ENCODE peak calls at places on chromosome 12, in five cellular contexts. One of them, this sample, is unnamed.

GRCh38 chr12:106308611-106309010 is 6.1 kb downstream of the TCP11L2 start:
- DNase-seq in tibial artery: no peak
- DNase-seq in CD8-positive, alpha-beta T cell: no peak
- DNase-seq in left ventricle myocardium inferior: no peak
- DNase-seq in endothelial cell of umbilical vein: no peak
- DNase-seq in this sample: no peak

GRCh38 chr12:4011597-4011996 is 138.4 kb upstream of the PARP11 start:
- DNase-seq in tibial artery: no peak
- DNase-seq in CD8-positive, alpha-beta T cell: no peak
- DNase-seq in left ventricle myocardium inferior: no peak
- DNase-seq in endothelial cell of umbilical vein: no peak
- DNase-seq in this sample: no peak

GRCh38 chr12:4355843-4356327 is 23.6 kb downstream of the FGF23 start:
- DNase-seq in tibial artery: no peak
- DNase-seq in CD8-positive, alpha-beta T cell: peak; percentile 40
- DNase-seq in left ventricle myocardium inferior: no peak
- DNase-seq in endothelial cell of umbilical vein: peak; percentile 19
- DNase-seq in this sample: no peak

GRCh38 chr12:75706786-75707605 is 195.6 kb upstream of the KRR1 start:
- DNase-seq in tibial artery: no peak
- DNase-seq in CD8-positive, alpha-beta T cell: no peak
- DNase-seq in left ventricle myocardium inferior: no peak
- DNase-seq in endothelial cell of umbilical vein: peak; percentile 87
- DNase-seq in this sample: no peak

GRCh38 chr12:101813117-101813516 is 17.6 kb downstream of the GNPTAB start:
- DNase-seq in tibial artery: no peak
- DNase-seq in CD8-positive, alpha-beta T cell: no peak
- DNase-seq in left ventricle myocardium inferior: no peak
- DNase-seq in endothelial cell of umbilical vein: no peak
- DNase-seq in this sample: no peak

GRCh38 chr12:115820661-115821060 is 456.8 kb downstream of the MED13L start:
- DNase-seq in tibial artery: no peak
- DNase-seq in CD8-positive, alpha-beta T cell: no peak
- DNase-seq in left ventricle myocardium inferior: no peak
- DNase-seq in endothelial cell of umbilical vein: no peak
- DNase-seq in this sample: no peak

GRCh38 chr12:5586201-5586600 is 154.3 kb downstream of the NTF3 start:
- DNase-seq in tibial artery: no peak
- DNase-seq in CD8-positive, alpha-beta T cell: no peak
- DNase-seq in left ventricle myocardium inferior: no peak
- DNase-seq in endothelial cell of umbilical vein: peak; percentile 92
- DNase-seq in this sample: no peak

GRCh38 chr12:52344111-52344510 is 22.9 kb upstream of the KRT83 start:
- DNase-seq in tibial artery: no peak
- DNase-seq in CD8-positive, alpha-beta T cell: no peak
- DNase-seq in left ventricle myocardium inferior: no peak
- DNase-seq in endothelial cell of umbilical vein: no peak
- DNase-seq in this sample: no peak

GRCh38 chr12:64525461-64526160 is 73.7 kb downstream of the TBK1 start:
- DNase-seq in tibial artery: no peak
- DNase-seq in CD8-positive, alpha-beta T cell: no peak
- DNase-seq in left ventricle myocardium inferior: no peak
- DNase-seq in endothelial cell of umbilical vein: no peak
- DNase-seq in this sample: no peak

GRCh38 chr12:14284189-14284722 is 81.2 kb upstream of the ATF7IP start:
- DNase-seq in tibial artery: no peak
- DNase-seq in CD8-positive, alpha-beta T cell: no peak
- DNase-seq in left ventricle myocardium inferior: peak; percentile 34
- DNase-seq in endothelial cell of umbilical vein: no peak
- DNase-seq in this sample: no peak

GRCh38 chr12:53623526-53623925 is 2.7 kb downstream of the ATF7 start:
- DNase-seq in tibial artery: peak; percentile 33
- DNase-seq in CD8-positive, alpha-beta T cell: no peak
- DNase-seq in left ventricle myocardium inferior: no peak
- DNase-seq in endothelial cell of umbilical vein: peak; percentile 82
- DNase-seq in this sample: no peak

GRCh38 chr12:114406326-114407033 is 536 bp upstream of the TBX5 start:
- DNase-seq in tibial artery: no peak
- DNase-seq in CD8-positive, alpha-beta T cell: no peak
- DNase-seq in left ventricle myocardium inferior: no peak
- DNase-seq in endothelial cell of umbilical vein: no peak
- DNase-seq in this sample: no peak

GRCh38 chr12:57765003-57765697 is 1.7 kb downstream of the CYP27B1 start:
- DNase-seq in tibial artery: no peak
- DNase-seq in CD8-positive, alpha-beta T cell: peak; percentile 62
- DNase-seq in left ventricle myocardium inferior: peak; percentile 34
- DNase-seq in endothelial cell of umbilical vein: peak; percentile 44
- DNase-seq in this sample: no peak

GRCh38 chr12:54759751-54760150 is 94.6 kb upstream of the MUCL1 start:
- DNase-seq in tibial artery: no peak
- DNase-seq in CD8-positive, alpha-beta T cell: no peak
- DNase-seq in left ventricle myocardium inferior: no peak
- DNase-seq in endothelial cell of umbilical vein: no peak
- DNase-seq in this sample: no peak

GRCh38 chr12:10708862-10709261 is 14.3 kb downstream of the YBX3 start:
- DNase-seq in tibial artery: no peak
- DNase-seq in CD8-positive, alpha-beta T cell: no peak
- DNase-seq in left ventricle myocardium inferior: no peak
- DNase-seq in endothelial cell of umbilical vein: no peak
- DNase-seq in this sample: no peak

GRCh38 chr12:57276935-57277563 is 26.1 kb upstream of the STAC3 start:
- DNase-seq in tibial artery: no peak
- DNase-seq in CD8-positive, alpha-beta T cell: no peak
- DNase-seq in left ventricle myocardium inferior: no peak
- DNase-seq in endothelial cell of umbilical vein: peak; percentile 49
- DNase-seq in this sample: no peak

GRCh38 chr12:47903927-47904646 is 707 bp downstream of the VDR start:
- DNase-seq in tibial artery: peak; percentile 80
- DNase-seq in CD8-positive, alpha-beta T cell: peak; percentile 66
- DNase-seq in left ventricle myocardium inferior: peak; percentile 32
- DNase-seq in endothelial cell of umbilical vein: peak; percentile 63
- DNase-seq in this sample: peak; percentile 28

GRCh38 chr12:130162267-130162666 is at the start of gene FZD10:
- DNase-seq in tibial artery: peak; percentile 49
- DNase-seq in CD8-positive, alpha-beta T cell: no peak
- DNase-seq in left ventricle myocardium inferior: peak; percentile 47
- DNase-seq in endothelial cell of umbilical vein: no peak
- DNase-seq in this sample: no peak

DNA sequence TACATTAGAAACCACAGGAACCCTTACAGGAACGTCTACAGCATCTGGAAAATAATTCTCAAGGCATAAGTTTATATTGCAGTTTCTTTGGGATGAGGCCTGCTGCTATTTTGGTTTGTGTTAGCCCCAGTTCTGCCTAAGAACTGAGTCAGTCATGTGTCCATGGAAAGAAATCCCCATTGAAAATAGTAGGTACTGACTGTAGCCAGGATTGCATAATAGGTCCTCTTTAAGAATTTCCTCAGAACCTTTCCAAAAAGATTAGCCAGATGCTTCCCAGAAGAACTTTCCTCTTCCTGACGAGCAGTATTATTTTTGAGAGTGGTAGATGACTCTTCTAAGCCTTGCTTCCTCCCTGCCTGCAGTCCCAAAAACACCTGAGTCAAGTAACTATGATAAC is 52.6 kb downstream of the RASSF8 start:
- DNase-seq in tibial artery: no peak
- DNase-seq in CD8-positive, alpha-beta T cell: no peak
- DNase-seq in left ventricle myocardium inferior: no peak
- DNase-seq in endothelial cell of umbilical vein: no peak
- DNase-seq in this sample: no peak
- H3K27ac ChIP-seq in tibial artery: peak overlapping the region; percentile 66
- H3K27ac ChIP-seq in CD8-positive, alpha-beta T cell: no peak overlapping the region
- H3K27ac ChIP-seq in left ventricle myocardium inferior: peak overlapping the region; percentile 75
- H3K27ac ChIP-seq in endothelial cell of umbilical vein: peak overlapping the region; percentile 45
- H3K27ac ChIP-seq in this sample: peak overlapping the region; percentile 73

GRCh38 chr12:12995088-12995487 is 5.0 kb downstream of the HEBP1 start:
- DNase-seq in tibial artery: no peak
- DNase-seq in CD8-positive, alpha-beta T cell: no peak
- DNase-seq in left ventricle myocardium inferior: no peak
- DNase-seq in endothelial cell of umbilical vein: no peak
- DNase-seq in this sample: no peak
- H3K4me1 ChIP-seq in tibial artery: peaks cover 17% of the 10 kb centered on the region
- H3K4me1 ChIP-seq in CD8-positive, alpha-beta T cell: peaks cover 14% of the 10 kb centered on the region
- H3K4me1 ChIP-seq in left ventricle myocardium inferior: peaks cover 70% of the 10 kb centered on the region
- H3K4me1 ChIP-seq in endothelial cell of umbilical vein: peaks cover 13% of the 10 kb centered on the region
- H3K4me1 ChIP-seq in this sample: peaks cover 24% of the 10 kb centered on the region

GRCh38 chr12:49476091-49476490 is 62.7 kb upstream of the KCNH3 start:
- DNase-seq in tibial artery: no peak
- DNase-seq in CD8-positive, alpha-beta T cell: no peak
- DNase-seq in left ventricle myocardium inferior: no peak
- DNase-seq in endothelial cell of umbilical vein: no peak
- DNase-seq in this sample: no peak

GRCh38 chr12:49470986-49471385 is 67.8 kb upstream of the KCNH3 start:
- DNase-seq in tibial artery: no peak
- DNase-seq in CD8-positive, alpha-beta T cell: no peak
- DNase-seq in left ventricle myocardium inferior: no peak
- DNase-seq in endothelial cell of umbilical vein: no peak
- DNase-seq in this sample: no peak

GRCh38 chr12:49471557-49471956 is 67.3 kb upstream of the KCNH3 start:
- DNase-seq in tibial artery: no peak
- DNase-seq in CD8-positive, alpha-beta T cell: no peak
- DNase-seq in left ventricle myocardium inferior: no peak
- DNase-seq in endothelial cell of umbilical vein: no peak
- DNase-seq in this sample: no peak
- H3K27ac ChIP-seq in tibial artery: no peak overlapping the region
- H3K27ac ChIP-seq in CD8-positive, alpha-beta T cell: no peak overlapping the region
- H3K27ac ChIP-seq in left ventricle myocardium inferior: no peak overlapping the region
- H3K27ac ChIP-seq in endothelial cell of umbilical vein: no peak overlapping the region
- H3K27ac ChIP-seq in this sample: no peak overlapping the region

GRCh38 chr12:31355747-31356107 is 29.8 kb upstream of the SINHCAF start:
- DNase-seq in tibial artery: no peak
- DNase-seq in CD8-positive, alpha-beta T cell: no peak
- DNase-seq in left ventricle myocardium inferior: no peak
- DNase-seq in endothelial cell of umbilical vein: no peak
- DNase-seq in this sample: no peak
- H3K4me1 ChIP-seq in tibial artery: no peaks in the 10 kb centered on the region
- H3K4me1 ChIP-seq in CD8-positive, alpha-beta T cell: no peaks in the 10 kb centered on the region
- H3K4me1 ChIP-seq in left ventricle myocardium inferior: no peaks in the 10 kb centered on the region
- H3K4me1 ChIP-seq in endothelial cell of umbilical vein: no peaks in the 10 kb centered on the region
- H3K4me1 ChIP-seq in this sample: no peaks in the 10 kb centered on the region

GRCh38 chr12:19278407-19278806 is 148.9 kb downstream of the PLEKHA5 start:
- DNase-seq in tibial artery: no peak
- DNase-seq in CD8-positive, alpha-beta T cell: no peak
- DNase-seq in left ventricle myocardium inferior: no peak
- DNase-seq in endothelial cell of umbilical vein: no peak
- DNase-seq in this sample: no peak

GRCh38 chr12:19277707-19278106 is 148.2 kb downstream of the PLEKHA5 start:
- DNase-seq in tibial artery: no peak
- DNase-seq in CD8-positive, alpha-beta T cell: no peak
- DNase-seq in left ventricle myocardium inferior: no peak
- DNase-seq in endothelial cell of umbilical vein: no peak
- DNase-seq in this sample: no peak

GRCh38 chr12:19276767-19277166 is 147.2 kb downstream of the PLEKHA5 start:
- DNase-seq in tibial artery: no peak
- DNase-seq in CD8-positive, alpha-beta T cell: no peak
- DNase-seq in left ventricle myocardium inferior: no peak
- DNase-seq in endothelial cell of umbilical vein: no peak
- DNase-seq in this sample: no peak

DNA sequence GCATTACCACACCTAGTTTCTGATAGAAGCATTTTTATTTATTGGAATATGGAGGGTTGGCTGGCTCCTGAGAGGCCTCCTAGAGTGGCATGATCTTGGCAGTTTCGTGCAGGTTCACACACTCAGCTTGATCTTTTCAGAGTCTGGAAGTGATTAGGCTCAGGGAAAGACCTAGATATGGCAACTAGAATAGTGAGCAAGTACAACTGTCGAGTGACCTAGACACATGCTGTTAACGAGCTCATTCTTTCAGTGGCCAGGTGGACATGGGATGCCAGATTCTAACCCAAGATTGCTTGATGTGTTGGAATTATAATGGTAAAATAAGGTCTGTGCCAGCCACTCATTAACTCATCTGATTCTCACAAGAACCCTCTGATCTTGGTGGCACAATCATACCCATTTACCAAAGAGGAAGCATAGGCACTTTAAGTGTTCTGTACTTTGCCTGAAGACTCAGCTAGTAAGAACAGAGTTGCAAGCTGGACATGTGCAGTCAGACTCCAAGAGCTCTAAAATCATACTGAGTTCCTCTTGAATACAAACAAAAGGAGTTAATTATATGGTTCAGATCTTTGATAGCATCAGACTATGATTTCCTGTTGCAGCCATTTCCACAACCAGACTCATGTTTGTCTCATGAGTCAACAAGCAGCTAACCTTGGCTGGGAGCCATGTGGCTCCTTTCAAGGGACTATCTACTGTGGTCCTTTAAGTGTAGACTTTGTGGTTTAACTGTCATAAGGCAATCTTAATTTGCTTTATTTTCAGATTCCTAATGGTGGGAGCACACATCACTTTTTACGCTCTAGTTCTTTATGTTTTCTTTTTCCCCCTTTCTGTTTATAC is 144.2 kb downstream of the PLEKHA5 start:
- DNase-seq in tibial artery: peak; percentile 74
- DNase-seq in CD8-positive, alpha-beta T cell: peak; percentile 78
- DNase-seq in left ventricle myocardium inferior: peak; percentile 67
- DNase-seq in endothelial cell of umbilical vein: peak; percentile 96
- DNase-seq in this sample: peak; percentile 17
- H3K27ac ChIP-seq in tibial artery: no peak overlapping the region
- H3K27ac ChIP-seq in CD8-positive, alpha-beta T cell: no peak overlapping the region
- H3K27ac ChIP-seq in left ventricle myocardium inferior: peak overlapping the region; percentile 30
- H3K27ac ChIP-seq in endothelial cell of umbilical vein: peak overlapping the region; percentile 71
- H3K27ac ChIP-seq in this sample: no peak overlapping the region

GRCh38 chr12:120157678-120158077 is 36.8 kb downstream of the GCN1 start:
- DNase-seq in tibial artery: no peak
- DNase-seq in CD8-positive, alpha-beta T cell: no peak
- DNase-seq in left ventricle myocardium inferior: no peak
- DNase-seq in endothelial cell of umbilical vein: no peak
- DNase-seq in this sample: no peak
- H3K4me1 ChIP-seq in tibial artery: no peaks in the 10 kb centered on the region
- H3K4me1 ChIP-seq in CD8-positive, alpha-beta T cell: no peaks in the 10 kb centered on the region
- H3K4me1 ChIP-seq in left ventricle myocardium inferior: no peaks in the 10 kb centered on the region
- H3K4me1 ChIP-seq in endothelial cell of umbilical vein: no peaks in the 10 kb centered on the region
- H3K4me1 ChIP-seq in this sample: no peaks in the 10 kb centered on the region

GRCh38 chr12:103806807-103807206 is 34.2 kb downstream of the NT5DC3 start:
- DNase-seq in tibial artery: no peak
- DNase-seq in CD8-positive, alpha-beta T cell: no peak
- DNase-seq in left ventricle myocardium inferior: no peak
- DNase-seq in endothelial cell of umbilical vein: peak; percentile 73
- DNase-seq in this sample: no peak
- H3K27ac ChIP-seq in tibial artery: peak overlapping the region; percentile 76
- H3K27ac ChIP-seq in CD8-positive, alpha-beta T cell: no peak overlapping the region
- H3K27ac ChIP-seq in left ventricle myocardium inferior: no peak overlapping the region
- H3K27ac ChIP-seq in endothelial cell of umbilical vein: no peak overlapping the region
- H3K27ac ChIP-seq in this sample: peak overlapping the region; percentile 69

This sample was measured in thoracic aorta.